ENCODE peak calls at places on chromosome 2, in nine cellular contexts. Y is aorta; H is upper lobe of left lung; T is HCT116; B is heart left ventricle; A is CD8-positive, alpha-beta T cell; J is right cardiac atrium; C is left lung; R is IMR-90. Q is an unnamed sample.
A peak's percentile ranks its signal among the peaks of the same experiment; 100 is the strongest.

GRCh38 chr2:23803965-23804542 is 122.9 kb downstream of the ATAD2B start:
- ATAC-seq in Y (no peak), A (no peak), R (peak; percentile 32), H (no peak), B (no peak), C (peak; percentile 82), J (peak; percentile 36), T (peak; percentile 92), Q (no peak)

GRCh38 chr2:160918909-160919503 is 241.2 kb upstream of the TANK start:
- ATAC-seq in T (peak; percentile 87), A (no peak), C (peak; percentile 96), B (peak; percentile 85), H (peak; percentile 79), Y (no peak), J (peak; percentile 91), R (no peak), Q (no peak)

GRCh38 chr2:234001380-234001993 is 49.0 kb upstream of the SPP2 start:
- ATAC-seq in Y (no peak), T (no peak), B (no peak), H (no peak), A (no peak), R (no peak), J (no peak), C (no peak), Q (no peak)

GRCh38 chr2:52210161-52210560 is 1178.2 kb upstream of the NRXN1 start:
- ATAC-seq in T (no peak), J (no peak), A (no peak), B (no peak), C (no peak), R (no peak), Y (no peak), H (no peak), Q (no peak)

GRCh38 chr2:181944914-181945291 is 40.8 kb upstream of the PPP1R1C start:
- ATAC-seq in C (no peak), A (no peak), H (no peak), J (no peak), R (no peak), B (no peak), T (no peak), Y (no peak), Q (no peak)

GRCh38 chr2:163617517-163617916 is 118.3 kb downstream of the FIGN start:
- ATAC-seq in C (no peak), R (no peak), H (no peak), J (no peak), T (no peak), A (no peak), B (no peak), Y (no peak), Q (no peak)

GRCh38 chr2:1561793-1562521 is 148.7 kb downstream of the TPO start:
- ATAC-seq in B (no peak), R (no peak), A (no peak), Y (no peak), H (no peak), C (no peak), J (peak; percentile 72), T (no peak), Q (no peak)

GRCh38 chr2:67674668-67675067 is 277.5 kb downstream of the ETAA1 start:
- ATAC-seq in H (no peak), B (peak; percentile 88), J (peak; percentile 62), A (no peak), R (no peak), T (no peak), Y (no peak), C (no peak), Q (no peak)

GRCh38 chr2:176500921-176501320 is 231.7 kb downstream of the MTX2 start:
- ATAC-seq in T (no peak), C (no peak), A (no peak), B (no peak), H (no peak), Y (peak; percentile 58), R (no peak), J (peak; percentile 30), Q (peak; percentile 60)

GRCh38 chr2:37654932-37655331 is 16.5 kb downstream of the CDC42EP3 start:
- ATAC-seq in T (no peak), C (no peak), A (peak; percentile 42), B (peak; percentile 60), Y (no peak), J (peak; percentile 76), H (no peak), R (no peak), Q (no peak)

DNA sequence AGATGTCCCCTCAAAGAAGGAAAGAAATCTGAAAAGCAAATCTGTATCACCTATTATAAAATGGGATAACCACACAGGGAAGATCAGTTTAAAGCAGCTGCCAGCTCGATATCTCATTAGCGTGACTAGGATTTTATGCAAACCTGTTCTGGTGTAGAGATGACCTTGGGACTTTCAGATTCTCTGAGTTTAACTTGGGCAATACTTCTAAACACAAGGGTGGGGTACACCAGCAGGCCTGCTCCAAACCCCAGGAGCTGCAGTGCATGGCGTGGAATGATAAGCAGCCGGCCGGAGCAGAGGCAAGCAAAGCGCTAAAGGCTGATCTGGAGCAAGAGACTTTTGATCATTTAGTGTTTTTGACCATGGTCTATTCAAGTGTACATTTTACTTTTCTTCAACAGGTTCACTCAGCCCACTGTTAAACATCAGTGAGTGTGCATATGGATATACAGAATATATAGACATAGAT is 4.7 kb downstream of the SERTAD2 start:
- ATAC-seq in R (no peak), H (no peak), J (no peak), T (no peak), Y (no peak), B (no peak), A (no peak), C (no peak), Q (no peak)
- H3K4me3 ChIP-seq in R (no peak overlapping the region), H (no peak overlapping the region), J (no peak overlapping the region), T (no peak overlapping the region), Y (no peak overlapping the region), B (no peak overlapping the region), A (no peak overlapping the region), C (no peak overlapping the region), Q (no peak overlapping the region)

GRCh38 chr2:44268259-44268649 is 7.0 kb upstream of the SLC3A1 start:
- ATAC-seq in R (peak; percentile 72), C (no peak), J (peak; percentile 73), A (no peak), H (no peak), Y (peak; percentile 61), T (no peak), B (peak; percentile 33), Q (no peak)
- H3K4me3 ChIP-seq in R (no peak overlapping the region), C (no peak overlapping the region), J (no peak overlapping the region), A (no peak overlapping the region), H (no peak overlapping the region), Y (no peak overlapping the region), T (no peak overlapping the region), B (no peak overlapping the region), Q (no peak overlapping the region)

GRCh38 chr2:136383161-136383560 is 265.2 kb upstream of the CXCR4 start:
- ATAC-seq in H (no peak), Y (no peak), A (no peak), T (no peak), R (no peak), J (no peak), B (no peak), C (no peak), Q (no peak)

GRCh38 chr2:136378712-136379595 is 261.0 kb upstream of the CXCR4 start:
- ATAC-seq in C (peak; percentile 86), A (peak; percentile 40), T (peak; percentile 92), R (peak; percentile 70), B (peak; percentile 63), J (peak; percentile 46), Y (peak; percentile 60), H (peak; percentile 74), Q (no peak)

GRCh38 chr2:136381245-136381644 is 263.3 kb upstream of the CXCR4 start:
- ATAC-seq in A (no peak), H (no peak), C (no peak), T (no peak), B (no peak), J (no peak), Y (no peak), R (no peak), Q (no peak)

GRCh38 chr2:136384541-136385303 is 266.8 kb upstream of the CXCR4 start:
- ATAC-seq in J (peak; percentile 84), H (no peak), A (peak; percentile 53), R (peak; percentile 63), B (peak; percentile 60), Y (peak; percentile 42), C (peak; percentile 91), T (peak; percentile 99), Q (no peak)

DNA sequence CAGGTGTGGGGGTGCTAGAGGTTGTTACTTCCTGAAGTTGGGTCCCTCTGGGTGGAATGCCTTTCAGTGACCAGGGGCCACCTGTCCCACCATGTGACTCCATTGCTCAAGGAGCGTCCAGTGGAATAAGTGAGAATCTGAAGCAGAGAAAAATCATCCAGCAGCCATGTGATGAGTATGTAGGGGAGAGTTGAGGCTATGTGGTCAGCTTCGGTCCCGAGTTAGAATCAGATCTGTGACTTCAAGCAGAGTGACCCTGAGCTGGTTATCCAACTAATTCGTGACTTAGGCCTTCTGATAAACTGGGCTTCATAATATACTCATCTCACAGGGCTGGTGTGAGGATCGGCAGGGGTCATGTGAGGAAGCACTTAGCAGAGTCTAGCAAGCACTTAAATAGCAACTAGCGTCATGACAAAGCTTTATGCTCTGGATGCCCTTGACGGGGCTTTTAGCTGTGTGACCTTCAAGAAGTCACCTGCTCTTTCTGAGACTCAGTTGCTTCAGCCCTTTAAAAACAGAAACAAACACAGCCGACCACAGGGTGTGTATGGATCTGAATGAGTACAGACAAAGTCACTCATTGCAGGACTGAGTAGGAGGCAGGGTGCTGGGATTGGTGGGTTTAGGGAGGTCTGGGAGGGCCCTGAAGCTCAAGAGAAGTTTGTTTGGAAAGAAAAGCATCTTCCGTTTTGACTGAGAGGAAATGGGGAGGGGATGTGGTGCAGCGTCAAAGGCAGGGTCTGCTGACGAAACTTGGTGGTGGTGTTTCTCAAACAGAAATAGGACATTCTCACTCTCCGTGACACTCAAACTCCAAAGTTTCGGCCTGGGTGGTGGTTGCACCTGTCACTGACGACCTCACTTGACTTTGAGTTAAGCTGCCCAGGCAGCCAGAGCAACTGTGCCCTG is 264.0 kb upstream of the CXCR4 start:
- ATAC-seq in H (no peak), Y (no peak), A (peak; percentile 85), R (no peak), J (no peak), C (peak; percentile 32), T (no peak), B (no peak), Q (no peak)
- H3K4me3 ChIP-seq in H (no peak overlapping the region), Y (no peak overlapping the region), A (no peak overlapping the region), R (no peak overlapping the region), J (no peak overlapping the region), C (no peak overlapping the region), T (no peak overlapping the region), B (no peak overlapping the region), Q (no peak overlapping the region)

GRCh38 chr2:201882353-201883095 is 76.2 kb downstream of the CDK15 start:
- ATAC-seq in R (peak; percentile 28), B (no peak), C (no peak), Y (no peak), J (no peak), T (peak; percentile 70), A (no peak), H (no peak), Q (no peak)

GRCh38 chr2:201879986-201880385 is 73.6 kb downstream of the CDK15 start:
- ATAC-seq in J (no peak), B (no peak), A (no peak), T (no peak), H (no peak), R (no peak), Y (no peak), C (no peak), Q (no peak)

GRCh38 chr2:201881382-201881720 is 75.0 kb downstream of the CDK15 start:
- ATAC-seq in R (peak; percentile 39), T (peak; percentile 18), H (no peak), C (no peak), Y (no peak), B (no peak), A (no peak), J (no peak), Q (no peak)

GRCh38 chr2:201880620-201881381 is 74.5 kb downstream of the CDK15 start:
- ATAC-seq in C (peak; percentile 44), B (no peak), R (peak; percentile 70), T (no peak), A (no peak), J (peak; percentile 36), H (no peak), Y (peak; percentile 75), Q (peak; percentile 50)

GRCh38 chr2:201881731-201882130 is 75.4 kb downstream of the CDK15 start:
- ATAC-seq in A (no peak), T (peak; percentile 17), H (no peak), R (peak; percentile 6), J (no peak), Y (no peak), C (peak; percentile 13), B (no peak), Q (no peak)
- H3K4me3 ChIP-seq in A (no peak overlapping the region), T (no peak overlapping the region), H (no peak overlapping the region), R (no peak overlapping the region), J (no peak overlapping the region), Y (no peak overlapping the region), C (no peak overlapping the region), B (no peak overlapping the region), Q (no peak overlapping the region)

Q was measured in gastroesophageal sphincter.